ENCODE peak calls at places on chromosome 1, in four cellular contexts. One of them, this sample, is unnamed.

GRCh38 chr1:72119491-72119890 is 162.8 kb downstream of the NEGR1 start:
- DNase-seq in K562: no peak
- DNase-seq in HepG2: no peak
- DNase-seq in GM12878: no peak
- DNase-seq in this sample: no peak

GRCh38 chr1:226355679-226356583 is 47.0 kb upstream of the LIN9 start:
- DNase-seq in K562: no peak
- DNase-seq in HepG2: no peak
- DNase-seq in GM12878: no peak
- DNase-seq in this sample: no peak

GRCh38 chr1:54989473-54989872 is 9.0 kb downstream of the TMEM61 start:
- DNase-seq in K562: no peak
- DNase-seq in HepG2: no peak
- DNase-seq in GM12878: no peak
- DNase-seq in this sample: no peak

GRCh38 chr1:108699375-108700332 is 7.5 kb downstream of the PRPF38B start:
- DNase-seq in K562: no peak
- DNase-seq in HepG2: no peak
- DNase-seq in GM12878: no peak
- DNase-seq in this sample: no peak

GRCh38 chr1:110243581-110243980 is 33.5 kb downstream of the KCNC4 start:
- DNase-seq in K562: no peak
- DNase-seq in HepG2: no peak
- DNase-seq in GM12878: no peak
- DNase-seq in this sample: peak

GRCh38 chr1:214439352-214440119 is 111.9 kb downstream of the PTPN14 start:
- DNase-seq in K562: no peak
- DNase-seq in HepG2: peak
- DNase-seq in GM12878: peak
- DNase-seq in this sample: no peak

GRCh38 chr1:60697204-60697994 is 385.0 kb upstream of the NFIA start:
- DNase-seq in K562: no peak
- DNase-seq in HepG2: no peak
- DNase-seq in GM12878: no peak
- DNase-seq in this sample: no peak

GRCh38 chr1:20730690-20731056 is 1.8 kb downstream of the SH2D5 start:
- DNase-seq in K562: no peak
- DNase-seq in HepG2: no peak
- DNase-seq in GM12878: no peak
- DNase-seq in this sample: no peak

GRCh38 chr1:109299087-109299983 is 7.5 kb downstream of the MYBPHL start:
- DNase-seq in K562: no peak
- DNase-seq in HepG2: peak
- DNase-seq in GM12878: no peak
- DNase-seq in this sample: no peak

GRCh38 chr1:116987256-116987555 is 14.4 kb upstream of the CD101 start:
- DNase-seq in K562: no peak
- DNase-seq in HepG2: no peak
- DNase-seq in GM12878: no peak
- DNase-seq in this sample: no peak

GRCh38 chr1:29196863-29197589 is 15.3 kb upstream of the SRSF4 start:
- DNase-seq in K562: no peak
- DNase-seq in HepG2: no peak
- DNase-seq in GM12878: no peak
- DNase-seq in this sample: no peak

GRCh38 chr1:13751458-13751871 is 51.5 kb downstream of the PRDM2 start:
- DNase-seq in K562: no peak
- DNase-seq in HepG2: no peak
- DNase-seq in GM12878: peak
- DNase-seq in this sample: no peak

GRCh38 chr1:19504796-19505693 is 19.7 kb upstream of the CAPZB start:
- DNase-seq in K562: no peak
- DNase-seq in HepG2: no peak
- DNase-seq in GM12878: no peak
- DNase-seq in this sample: no peak

GRCh38 chr1:226547754-226548191 is 791 bp upstream of the STUM start:
- DNase-seq in K562: peak
- DNase-seq in HepG2: peak
- DNase-seq in GM12878: peak
- DNase-seq in this sample: peak

GRCh38 chr1:233368784-233369120 is 41.2 kb downstream of the MAP3K21 start:
- DNase-seq in K562: no peak
- DNase-seq in HepG2: no peak
- DNase-seq in GM12878: no peak
- DNase-seq in this sample: no peak

GRCh38 chr1:21670059-21670881 is 1.1 kb upstream of the RAP1GAP start:
- DNase-seq in K562: peak
- DNase-seq in HepG2: no peak
- DNase-seq in GM12878: no peak
- DNase-seq in this sample: no peak

GRCh38 chr1:84103197-84103992 is 40.7 kb upstream of the PRKACB start:
- DNase-seq in K562: peak
- DNase-seq in HepG2: peak
- DNase-seq in GM12878: no peak
- DNase-seq in this sample: no peak

GRCh38 chr1:53543130-53543770 is 84.1 kb downstream of the DMRTB1 start:
- DNase-seq in K562: no peak
- DNase-seq in HepG2: no peak
- DNase-seq in GM12878: no peak
- DNase-seq in this sample: no peak

GRCh38 chr1:203607169-203607873 is 19.3 kb upstream of the ATP2B4 start:
- DNase-seq in K562: peak
- DNase-seq in HepG2: no peak
- DNase-seq in GM12878: no peak
- DNase-seq in this sample: no peak

GRCh38 chr1:147781056-147781471 is 20.7 kb upstream of the GJA5 start:
- DNase-seq in K562: no peak
- DNase-seq in HepG2: no peak
- DNase-seq in GM12878: no peak
- DNase-seq in this sample: no peak

GRCh38 chr1:25037174-25038074 is 107.3 kb upstream of the RUNX3 start:
- DNase-seq in K562: peak
- DNase-seq in HepG2: peak
- DNase-seq in GM12878: no peak
- DNase-seq in this sample: peak

GRCh38 chr1:11590395-11590794 is 63.8 kb downstream of the FBXO2 start:
- DNase-seq in K562: peak
- DNase-seq in HepG2: no peak
- DNase-seq in GM12878: no peak
- DNase-seq in this sample: peak

GRCh38 chr1:211482306-211482705 is 9.7 kb downstream of the RD3 start:
- DNase-seq in K562: no peak
- DNase-seq in HepG2: no peak
- DNase-seq in GM12878: no peak
- DNase-seq in this sample: no peak

GRCh38 chr1:169618367-169618766 is 11.6 kb downstream of the SELP start:
- DNase-seq in K562: no peak
- DNase-seq in HepG2: no peak
- DNase-seq in GM12878: no peak
- DNase-seq in this sample: no peak

GRCh38 chr1:11156958-11157357 is 32.2 kb upstream of the ANGPTL7 start:
- DNase-seq in K562: no peak
- DNase-seq in HepG2: no peak
- DNase-seq in GM12878: no peak
- DNase-seq in this sample: no peak

GRCh38 chr1:204544321-204544720 is 28.1 kb downstream of the MDM4 start:
- DNase-seq in K562: no peak
- DNase-seq in HepG2: no peak
- DNase-seq in GM12878: no peak
- DNase-seq in this sample: no peak

GRCh38 chr1:36657826-36658225 is 175.1 kb upstream of the CSF3R start:
- DNase-seq in K562: no peak
- DNase-seq in HepG2: no peak
- DNase-seq in GM12878: no peak
- DNase-seq in this sample: no peak

GRCh38 chr1:210024996-210025395 is 87.0 kb downstream of the SYT14 start:
- DNase-seq in K562: no peak
- DNase-seq in HepG2: no peak
- DNase-seq in GM12878: no peak
- DNase-seq in this sample: peak

GRCh38 chr1:184801503-184801902 is 46.8 kb upstream of the EDEM3 start:
- DNase-seq in K562: no peak
- DNase-seq in HepG2: no peak
- DNase-seq in GM12878: no peak
- DNase-seq in this sample: no peak

GRCh38 chr1:94255476-94255875 is 18.1 kb upstream of the ARHGAP29 start:
- DNase-seq in K562: no peak
- DNase-seq in HepG2: no peak
- DNase-seq in GM12878: no peak
- DNase-seq in this sample: no peak
- TF ChIP-seq CBFB in K562: no peak
- TF ChIP-seq CBFB in HepG2: no peak
- TF ChIP-seq CBFB in GM12878: no peak
- TF ChIP-seq CBFB in this sample: no peak

GRCh38 chr1:31105646-31106045 is 40.1 kb upstream of the PUM1 start:
- DNase-seq in K562: no peak
- DNase-seq in HepG2: no peak
- DNase-seq in GM12878: no peak
- DNase-seq in this sample: no peak
- TF ChIP-seq SP1 in K562: no peak
- TF ChIP-seq SP1 in HepG2: no peak
- TF ChIP-seq SP1 in GM12878: no peak
- TF ChIP-seq SP1 in this sample: no peak

GRCh38 chr1:241105118-241105517 is 251.9 kb downstream of the RGS7 start:
- DNase-seq in K562: no peak
- DNase-seq in HepG2: no peak
- DNase-seq in GM12878: no peak
- DNase-seq in this sample: no peak

GRCh38 chr1:241096982-241097381 is 260.0 kb downstream of the RGS7 start:
- DNase-seq in K562: no peak
- DNase-seq in HepG2: no peak
- DNase-seq in GM12878: no peak
- DNase-seq in this sample: no peak

GRCh38 chr1:241097479-241097878 is 259.5 kb downstream of the RGS7 start:
- DNase-seq in K562: no peak
- DNase-seq in HepG2: no peak
- DNase-seq in GM12878: no peak
- DNase-seq in this sample: no peak

GRCh38 chr1:241102652-241103051 is 254.4 kb downstream of the RGS7 start:
- DNase-seq in K562: no peak
- DNase-seq in HepG2: no peak
- DNase-seq in GM12878: no peak
- DNase-seq in this sample: no peak

GRCh38 chr1:241101622-241102021 is 255.4 kb downstream of the RGS7 start:
- DNase-seq in K562: no peak
- DNase-seq in HepG2: no peak
- DNase-seq in GM12878: no peak
- DNase-seq in this sample: no peak
- TF ChIP-seq CBFB in K562: no peak
- TF ChIP-seq CBFB in HepG2: no peak
- TF ChIP-seq CBFB in GM12878: no peak
- TF ChIP-seq CBFB in this sample: no peak

GRCh38 chr1:153792631-153793041 is 17.4 kb downstream of the SLC27A3 start:
- DNase-seq in K562: no peak
- DNase-seq in HepG2: no peak
- DNase-seq in GM12878: no peak
- DNase-seq in this sample: peak
- TF ChIP-seq SP1 in K562: no peak
- TF ChIP-seq SP1 in HepG2: no peak
- TF ChIP-seq SP1 in GM12878: no peak
- TF ChIP-seq SP1 in this sample: no peak

GRCh38 chr1:91124989-91125417 is 103.2 kb upstream of the ZNF644 start:
- DNase-seq in K562: no peak
- DNase-seq in HepG2: no peak
- DNase-seq in GM12878: no peak
- DNase-seq in this sample: no peak
- TF ChIP-seq CBFB in K562: no peak
- TF ChIP-seq CBFB in HepG2: no peak
- TF ChIP-seq CBFB in GM12878: no peak
- TF ChIP-seq CBFB in this sample: no peak

GRCh38 chr1:87194856-87195255 is 133.8 kb upstream of the LMO4 start:
- DNase-seq in K562: no peak
- DNase-seq in HepG2: no peak
- DNase-seq in GM12878: no peak
- DNase-seq in this sample: no peak
- TF ChIP-seq SP1 in K562: no peak
- TF ChIP-seq SP1 in HepG2: no peak
- TF ChIP-seq SP1 in GM12878: no peak
- TF ChIP-seq SP1 in this sample: no peak

DNA sequence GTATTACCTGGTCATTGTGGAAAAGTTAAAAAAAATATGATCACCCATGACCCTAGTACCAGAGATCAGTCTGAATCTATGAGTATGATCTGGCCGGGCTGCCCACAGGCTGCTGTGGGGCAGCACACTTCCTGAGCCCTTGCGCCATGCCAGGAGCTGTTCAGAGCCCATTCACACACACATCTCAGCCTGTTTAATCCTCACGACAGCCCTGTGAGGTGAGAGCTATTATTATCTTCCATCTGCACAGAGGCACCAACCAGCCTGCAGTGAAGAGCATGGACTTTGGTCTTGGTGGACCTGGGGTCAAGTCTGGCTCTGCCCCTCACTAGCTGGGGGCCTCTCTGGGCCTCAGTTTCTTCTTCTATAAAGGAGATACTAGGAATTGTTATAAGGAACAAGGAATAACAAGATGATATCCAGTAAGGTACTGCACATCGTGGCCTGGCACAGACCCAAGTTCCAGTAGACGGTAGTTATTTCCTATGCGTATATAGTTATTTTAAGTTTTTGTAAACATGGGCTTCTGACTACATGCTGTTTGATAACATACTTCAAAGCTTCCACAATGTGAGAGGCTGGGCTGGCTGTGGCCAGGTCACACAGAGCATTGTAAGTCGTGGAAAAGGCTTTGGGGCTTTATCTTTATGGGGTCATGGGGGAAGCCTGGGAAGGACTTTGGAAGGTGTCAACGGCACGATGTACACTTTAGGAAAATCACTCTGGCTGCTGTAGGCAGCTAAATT is 3.4 kb upstream of the PADI2 start:
- DNase-seq in K562: no peak
- DNase-seq in HepG2: peak
- DNase-seq in GM12878: no peak
- DNase-seq in this sample: no peak
- TF ChIP-seq CBFB in K562: no peak
- TF ChIP-seq CBFB in HepG2: no peak
- TF ChIP-seq CBFB in GM12878: no peak
- TF ChIP-seq CBFB in this sample: no peak

DNA sequence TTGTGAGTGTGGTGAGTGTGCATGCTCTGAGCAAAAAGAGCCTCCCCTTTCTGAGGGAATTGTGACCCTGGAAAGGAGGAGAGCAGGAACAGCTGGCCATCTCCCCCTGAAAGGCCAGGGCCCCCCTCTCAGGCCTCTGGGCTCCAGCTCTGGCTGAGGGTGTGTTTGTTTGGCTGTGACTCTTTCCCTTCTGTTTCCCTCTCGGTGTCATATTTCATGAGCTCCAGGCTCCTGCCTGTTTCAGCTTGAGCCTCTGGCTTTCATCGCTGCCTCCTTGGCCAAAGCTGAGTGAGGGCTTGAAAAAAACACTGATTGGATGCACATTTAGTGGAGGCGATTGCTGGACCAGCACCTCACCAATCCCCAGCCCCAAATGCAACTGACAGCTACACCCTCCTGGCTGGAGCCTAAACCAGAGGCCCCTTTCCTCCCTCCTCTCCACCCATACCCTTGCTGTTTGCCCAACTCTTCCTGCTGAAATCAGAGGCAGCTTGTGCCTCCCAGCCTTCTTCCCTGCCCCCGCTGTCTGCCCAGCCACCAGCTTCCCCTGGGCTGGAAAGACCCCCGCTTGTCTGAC is 64.1 kb downstream of the DDR2 start:
- DNase-seq in K562: peak
- DNase-seq in HepG2: peak
- DNase-seq in GM12878: no peak
- DNase-seq in this sample: peak
- TF ChIP-seq SP1 in K562: no peak
- TF ChIP-seq SP1 in HepG2: no peak
- TF ChIP-seq SP1 in GM12878: no peak
- TF ChIP-seq SP1 in this sample: no peak

This sample was measured in WTC11.